ENCODE peak calls at places on chromosome 2, in five cellular contexts. D, M, S, C and K are unnamed samples.

GRCh38 chr2:220036431-220036830 is 409.0 kb downstream of the SLC4A3 start:
- DNase-seq in S (no peak), D (no peak), C (no peak), M (no peak), K (no peak)

GRCh38 chr2:74250189-74250631 is 51.8 kb downstream of the MTHFD2 start:
- DNase-seq in C (peak), M (peak), S (peak), D (peak), K (peak)

GRCh38 chr2:42227491-42227890 is 58.3 kb downstream of the EML4 start:
- DNase-seq in D (no peak), S (no peak), C (no peak), M (no peak), K (no peak)

GRCh38 chr2:160910681-160911080 is 249.5 kb upstream of the TANK start:
- DNase-seq in S (peak), C (no peak), D (no peak), M (no peak), K (no peak)

GRCh38 chr2:237913193-237913917 is 53.5 kb upstream of the UBE2F start:
- DNase-seq in S (no peak), C (no peak), M (no peak), D (no peak), K (no peak)

GRCh38 chr2:11697103-11697871 is 27.3 kb upstream of the NTSR2 start:
- DNase-seq in D (peak), M (peak), S (peak), C (no peak), K (no peak)

GRCh38 chr2:235679471-235679870 is 185.6 kb downstream of the AGAP1 start:
- DNase-seq in S (no peak), C (no peak), M (no peak), D (no peak), K (no peak)

GRCh38 chr2:62187246-62187645 is 8.7 kb upstream of the B3GNT2 start:
- DNase-seq in S (no peak), M (no peak), D (no peak), C (no peak), K (no peak)

GRCh38 chr2:239893236-239893515 is 132.0 kb downstream of the NDUFA10 start:
- DNase-seq in D (no peak), C (no peak), M (no peak), S (no peak), K (no peak)

GRCh38 chr2:158716091-158716815 is 78.9 kb upstream of the DAPL1 start:
- DNase-seq in S (no peak), M (no peak), C (no peak), D (peak), K (no peak)

GRCh38 chr2:136361521-136361920 is 243.6 kb upstream of the CXCR4 start:
- DNase-seq in S (no peak), C (no peak), D (no peak), M (no peak), K (no peak)

GRCh38 chr2:120734930-120735611 is 597 bp upstream of the GLI2 start:
- DNase-seq in D (no peak), S (no peak), C (no peak), M (no peak), K (peak)

GRCh38 chr2:156486175-156486574 is 50.0 kb downstream of the GPD2 start:
- DNase-seq in D (no peak), C (no peak), M (no peak), S (peak), K (no peak)

GRCh38 chr2:211652366-211652765 is 886.2 kb downstream of the ERBB4 start:
- DNase-seq in C (no peak), D (no peak), M (no peak), S (no peak), K (no peak)

GRCh38 chr2:41033127-41033526 is 581.2 kb upstream of the SLC8A1 start:
- DNase-seq in D (no peak), M (no peak), C (no peak), S (no peak), K (no peak)

GRCh38 chr2:172324198-172324597 is 103.2 kb upstream of the ITGA6 start:
- DNase-seq in S (no peak), C (no peak), M (no peak), D (no peak), K (no peak)

GRCh38 chr2:44016282-44016681 is 20.5 kb upstream of the LRPPRC start:
- DNase-seq in M (peak), D (peak), S (peak), C (no peak), K (peak)